ENCODE peak calls at places on chromosome 17, in nine cellular contexts. I is IMR-90, E is A549, C is adrenal gland, D is GM12891, W is GM12892, P is HCT116, S is ovary, T is H54. Y is an unnamed sample.

GRCh38 chr17:4950075-4950756 is 703 bp upstream of the ENO3 start:
- DNase-seq in D (no peak), S (peak), I (no peak), E (peak), P (no peak), W (no peak), T (no peak), C (peak), Y (peak)

GRCh38 chr17:58046230-58047094 is 36.8 kb upstream of the DYNLL2 start:
- DNase-seq in C (no peak), W (no peak), D (no peak), I (no peak), S (no peak), E (no peak), T (no peak), P (no peak), Y (no peak)

GRCh38 chr17:16217002-16217635 is at the start of gene PIGL:
- DNase-seq in D (peak), E (peak), C (peak), W (peak), I (peak), T (peak), S (peak), P (peak), Y (peak)

GRCh38 chr17:27456681-27457404 is 595 bp downstream of the KSR1 start:
- DNase-seq in I (no peak), E (no peak), W (no peak), C (peak), P (no peak), S (peak), T (no peak), D (peak), Y (peak)

GRCh38 chr17:37820313-37821024 is 75.6 kb upstream of the HNF1B start:
- DNase-seq in T (no peak), S (no peak), E (no peak), C (no peak), P (no peak), W (no peak), D (no peak), I (no peak), Y (no peak)

GRCh38 chr17:76643553-76644148 is at the start of gene ST6GALNAC1:
- DNase-seq in E (no peak), I (no peak), W (no peak), C (no peak), T (no peak), D (no peak), S (no peak), P (no peak), Y (peak)

GRCh38 chr17:44376124-44376523 is 12.5 kb upstream of the FAM171A2 start:
- DNase-seq in T (peak), W (peak), I (peak), S (peak), E (peak), D (peak), P (no peak), C (peak), Y (peak)

GRCh38 chr17:35768796-35769195 is 8.1 kb downstream of the C17orf50 start:
- DNase-seq in E (no peak), C (no peak), W (no peak), I (no peak), D (no peak), T (no peak), S (no peak), P (no peak), Y (no peak)

GRCh38 chr17:50604470-50604869 is 30.2 kb upstream of the ABCC3 start:
- DNase-seq in W (no peak), C (peak), S (peak), E (no peak), P (no peak), I (peak), T (no peak), D (no peak), Y (no peak)

GRCh38 chr17:76414334-76415295 is 30.2 kb downstream of the SPHK1 start:
- DNase-seq in E (no peak), I (peak), P (no peak), D (no peak), C (peak), W (no peak), T (no peak), S (peak), Y (peak)

GRCh38 chr17:6187836-6188235 is 117.7 kb downstream of the WSCD1 start:
- DNase-seq in T (no peak), C (no peak), I (no peak), W (no peak), D (no peak), E (no peak), S (no peak), P (no peak), Y (no peak)

GRCh38 chr17:49703557-49704277 is 4.0 kb downstream of the SLC35B1 start:
- DNase-seq in S (no peak), W (no peak), C (peak), E (peak), P (peak), T (peak), I (peak), D (no peak), Y (peak)

GRCh38 chr17:27226611-27227234 is 67.2 kb upstream of the WSB1 start:
- DNase-seq in S (no peak), I (peak), C (no peak), T (no peak), P (no peak), W (no peak), D (no peak), E (no peak), Y (no peak)

GRCh38 chr17:19370493-19370960 is 7.8 kb upstream of the MAPK7 start:
- DNase-seq in W (peak), I (no peak), T (no peak), E (no peak), S (peak), P (no peak), C (no peak), D (no peak), Y (no peak)

GRCh38 chr17:17669851-17670232 is 11.4 kb upstream of the RAI1 start:
- DNase-seq in D (no peak), T (no peak), P (no peak), I (no peak), C (no peak), S (no peak), E (no peak), W (no peak), Y (no peak)

GRCh38 chr17:12136243-12136642 is 115.6 kb downstream of the MAP2K4 start:
- DNase-seq in P (no peak), I (no peak), W (no peak), D (no peak), S (no peak), C (no peak), E (no peak), T (no peak), Y (no peak)

GRCh38 chr17:4304417-4305027 is 40.7 kb upstream of the ANKFY1 start:
- DNase-seq in D (no peak), P (peak), W (peak), E (peak), I (peak), C (no peak), T (peak), S (peak), Y (peak)

GRCh38 chr17:69516911-69517310 is 102.4 kb downstream of the MAP2K6 start:
- DNase-seq in C (no peak), E (no peak), S (no peak), T (no peak), I (no peak), P (no peak), W (no peak), D (no peak), Y (no peak)

GRCh38 chr17:41404024-41404651 is 6.7 kb upstream of the KRT31 start:
- DNase-seq in P (peak), W (no peak), T (peak), I (peak), D (no peak), C (peak), E (peak), S (no peak), Y (no peak)

GRCh38 chr17:74528491-74529199 is 2.6 kb downstream of the CD300LB start:
- DNase-seq in P (no peak), W (no peak), C (no peak), T (no peak), I (no peak), D (no peak), S (no peak), E (no peak), Y (no peak)

GRCh38 chr17:18184143-18185007 is 747 bp downstream of the ALKBH5 start:
- DNase-seq in T (no peak), W (no peak), D (peak), C (peak), I (peak), S (peak), P (no peak), E (no peak), Y (peak)

GRCh38 chr17:70313450-70313849 is 144.1 kb downstream of the KCNJ2 start:
- DNase-seq in I (peak), D (no peak), T (no peak), E (no peak), C (no peak), S (no peak), P (no peak), W (no peak), Y (no peak)

GRCh38 chr17:37050905-37051304 is 102.2 kb downstream of the AATF start:
- DNase-seq in P (no peak), S (no peak), C (no peak), D (no peak), I (peak), W (no peak), E (no peak), T (no peak), Y (no peak)

GRCh38 chr17:5922476-5922875 is 147.7 kb upstream of the WSCD1 start:
- DNase-seq in P (no peak), W (no peak), D (no peak), T (no peak), S (no peak), E (no peak), C (no peak), I (no peak), Y (no peak)

GRCh38 chr17:39002991-39003715 is 36.0 kb upstream of the FBXO47 start:
- DNase-seq in W (no peak), T (no peak), S (no peak), P (no peak), E (no peak), D (no peak), C (peak), I (no peak), Y (peak)

GRCh38 chr17:11730747-11731146 is 132.5 kb downstream of the DNAH9 start:
- DNase-seq in P (no peak), I (no peak), T (no peak), D (no peak), S (no peak), W (no peak), E (no peak), C (no peak), Y (no peak)

DNA sequence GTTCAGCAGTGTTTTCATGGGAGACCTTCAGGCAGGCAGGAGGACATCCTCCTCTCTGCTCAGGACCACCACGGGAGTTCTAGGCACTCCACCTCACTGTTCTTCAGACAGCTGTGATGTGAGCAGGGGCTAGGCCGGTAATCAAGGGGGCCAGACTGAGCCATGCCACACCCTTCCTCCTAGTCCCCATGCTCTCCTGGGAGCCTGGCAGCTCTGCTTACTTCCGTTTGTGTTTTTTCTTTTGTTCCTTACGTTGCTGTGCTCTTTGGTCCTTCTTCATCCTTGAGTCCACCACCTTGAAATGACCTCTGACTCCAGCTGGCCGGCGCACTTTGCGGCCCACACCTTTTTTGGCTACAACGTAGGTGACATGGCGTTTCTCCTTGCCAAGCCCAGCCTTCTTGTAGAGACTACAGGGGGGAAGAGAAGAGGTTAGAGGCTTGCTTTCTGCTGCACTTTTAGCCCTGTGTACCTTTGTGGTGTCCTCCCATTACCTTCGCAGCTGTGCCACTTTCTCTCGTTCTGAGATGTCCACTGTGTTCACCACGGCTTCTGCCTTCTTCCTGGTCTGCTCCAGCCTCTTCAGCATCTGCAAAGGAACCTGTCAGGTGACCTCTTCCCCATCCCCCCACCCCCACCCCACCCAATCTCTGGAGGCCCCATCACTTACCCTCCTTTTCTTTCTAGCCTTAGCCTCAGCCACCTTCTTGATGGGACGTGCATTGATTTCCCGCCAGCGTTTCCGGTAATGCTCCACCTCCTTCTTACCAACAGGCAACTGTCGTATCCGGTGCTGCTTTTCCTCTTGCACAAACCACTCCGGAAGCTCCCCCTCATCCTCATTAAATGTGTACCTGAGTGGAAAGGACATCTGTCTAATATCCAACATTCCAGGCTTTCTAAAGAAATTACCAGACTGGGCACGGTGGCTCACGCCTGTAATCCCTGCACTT is 7.4 kb upstream of the PSMC5 start:
- DNase-seq in T (no peak), C (no peak), I (no peak), D (no peak), S (no peak), E (no peak), W (no peak), P (no peak), Y (no peak)
- TF ChIP-seq POLR2A in T (no peak), C (no peak), I (no peak), D (no peak), S (no peak), E (no peak), W (no peak), P (no peak), Y (no peak)

DNA sequence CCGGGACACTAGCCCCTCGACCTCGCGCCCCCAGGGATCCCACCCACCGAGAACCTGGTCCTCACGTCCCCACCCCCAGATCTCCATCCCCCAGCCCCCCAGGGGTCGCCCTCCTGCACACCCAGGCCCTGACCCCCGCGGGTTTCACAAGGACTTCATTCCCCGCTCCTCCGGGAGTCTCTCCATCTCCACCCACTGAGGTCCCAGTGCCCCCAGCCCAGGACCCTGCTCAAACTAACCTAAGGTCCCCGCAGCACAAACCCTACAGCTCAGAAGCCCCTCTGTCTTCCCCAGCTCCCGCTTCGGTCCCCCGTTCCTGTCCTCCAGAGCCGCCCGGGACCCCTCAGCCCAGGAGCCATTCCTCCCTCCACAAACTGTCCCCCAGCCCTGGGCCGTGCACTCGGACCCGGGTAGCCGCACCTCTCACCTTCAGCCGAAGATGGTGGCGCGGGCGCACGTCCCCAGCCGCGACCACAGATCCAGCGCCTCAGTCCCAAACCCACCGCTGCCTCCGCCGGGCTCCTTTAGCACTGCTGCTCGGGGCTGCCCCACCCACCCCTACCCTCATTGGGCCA is at the start of gene MYH10:
- DNase-seq in I (no peak), D (no peak), P (no peak), S (peak), T (no peak), E (no peak), C (peak), W (peak), Y (no peak)
- TF ChIP-seq POLR2A in I (peak), D (no peak), P (peak), S (peak), T (peak), E (peak), C (peak), W (no peak), Y (peak)

GRCh38 chr17:78128616-78129384 is at the start of gene TMC6:
- DNase-seq in T (peak), E (peak), C (no peak), I (no peak), D (peak), P (peak), W (peak), S (no peak), Y (peak)
- TF ChIP-seq POLR2A in T (no peak), E (peak), C (no peak), I (no peak), D (no peak), P (peak), W (peak), S (no peak), Y (peak)

GRCh38 chr17:2967515-2967914 is 95.9 kb downstream of the OR1D5 start:
- DNase-seq in E (no peak), D (no peak), T (no peak), C (no peak), I (no peak), P (no peak), W (no peak), S (no peak), Y (no peak)
- TF ChIP-seq POLR2A in E (no peak), D (no peak), T (no peak), C (no peak), I (no peak), P (no peak), W (no peak), S (no peak), Y (no peak)

DNA sequence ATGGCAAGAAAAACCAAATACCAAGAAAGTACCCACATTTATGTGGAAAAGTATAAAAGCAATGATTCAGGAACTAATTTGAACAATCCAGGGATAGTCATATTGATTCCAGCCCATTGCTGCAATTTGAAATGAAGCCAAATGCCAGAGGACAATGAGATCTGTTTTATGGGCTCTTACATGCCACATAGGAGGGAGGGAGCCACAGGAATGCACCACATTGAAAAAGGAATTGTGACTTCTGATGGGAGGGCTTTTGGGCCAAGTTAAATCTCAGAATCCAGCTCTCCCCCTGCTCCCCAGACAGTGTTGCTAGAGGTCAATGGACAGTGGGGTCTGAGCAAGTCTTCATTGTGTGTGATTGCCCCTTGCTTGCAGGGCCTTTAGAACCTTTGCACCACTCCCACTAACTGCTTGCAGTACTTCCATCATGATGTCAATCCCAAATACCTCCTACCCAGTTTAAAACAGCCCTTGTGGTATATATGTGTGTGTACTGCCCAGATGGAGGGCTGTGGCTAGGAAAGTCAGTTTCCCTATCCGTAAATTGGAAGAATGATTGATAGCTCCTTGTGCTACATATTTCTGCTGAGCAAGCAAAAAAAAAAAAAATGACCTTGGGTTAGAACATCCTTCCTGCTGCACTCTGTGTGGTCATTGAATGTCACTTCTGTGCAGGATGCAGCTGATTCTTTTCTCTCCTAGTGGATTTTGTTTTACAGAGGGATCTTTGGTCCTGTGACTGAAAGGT is 406.8 kb downstream of the UTP18 start:
- DNase-seq in E (no peak), T (no peak), D (no peak), P (no peak), C (no peak), W (no peak), I (no peak), S (no peak), Y (no peak)
- TF ChIP-seq POLR2A in E (no peak), T (no peak), D (no peak), P (no peak), C (no peak), W (no peak), I (no peak), S (no peak), Y (no peak)

GRCh38 chr17:28725166-28725659 is 820 bp downstream of the TLCD1 start:
- DNase-seq in S (no peak), E (peak), P (peak), D (no peak), W (no peak), I (peak), T (no peak), C (no peak), Y (peak)

GRCh38 chr17:28723159-28723835 is 2.7 kb downstream of the TLCD1 start:
- DNase-seq in T (no peak), S (no peak), D (no peak), P (no peak), I (no peak), E (no peak), C (no peak), W (no peak), Y (no peak)

GRCh38 chr17:28726396-28726911 is 421 bp upstream of the TLCD1 start:
- DNase-seq in C (peak), W (peak), E (peak), P (peak), I (peak), D (no peak), S (no peak), T (peak), Y (peak)

GRCh38 chr17:28725660-28726395 is at the start of gene TLCD1:
- DNase-seq in S (peak), T (peak), P (no peak), C (peak), D (peak), I (peak), W (peak), E (peak), Y (peak)

GRCh38 chr17:28724500-28725165 is 1.4 kb downstream of the TLCD1 start:
- DNase-seq in P (no peak), T (no peak), S (no peak), D (no peak), E (no peak), C (no peak), I (no peak), W (no peak), Y (no peak)
- TF ChIP-seq POLR2A in P (no peak), T (no peak), S (no peak), D (peak), E (no peak), C (no peak), I (no peak), W (no peak), Y (no peak)